ENCODE peak calls at places on chromosomes 3 and 15, in five cellular contexts. One of them, this sample, is unnamed. For H3K9me3, the result is how much of the 10 kb centered on the place peaks cover.

GRCh38 chr15:25849431-25849921 is 13.7 kb downstream of the ATP10A start:
- DNase-seq in HCT116: no peak
- DNase-seq in A549: peak
- DNase-seq in tibial artery: no peak
- DNase-seq in Panc1: no peak
- DNase-seq in this sample: no peak

GRCh38 chr15:97420116-97420515 is 540.4 kb upstream of the ARRDC4 start:
- DNase-seq in HCT116: no peak
- DNase-seq in A549: no peak
- DNase-seq in tibial artery: no peak
- DNase-seq in Panc1: no peak
- DNase-seq in this sample: no peak

GRCh38 chr3:33046521-33046920 is 50.4 kb downstream of the GLB1 start:
- DNase-seq in HCT116: no peak
- DNase-seq in A549: no peak
- DNase-seq in tibial artery: no peak
- DNase-seq in Panc1: no peak
- DNase-seq in this sample: no peak

GRCh38 chr3:57770121-57770828 is 14.2 kb downstream of the SLMAP start:
- DNase-seq in HCT116: no peak
- DNase-seq in A549: no peak
- DNase-seq in tibial artery: no peak
- DNase-seq in Panc1: no peak
- DNase-seq in this sample: no peak

GRCh38 chr3:68467465-68467864 is 464.9 kb downstream of the TAFA4 start:
- DNase-seq in HCT116: no peak
- DNase-seq in A549: no peak
- DNase-seq in tibial artery: no peak
- DNase-seq in Panc1: no peak
- DNase-seq in this sample: no peak

GRCh38 chr3:48690846-48691458 is 5.2 kb upstream of the NCKIPSD start:
- DNase-seq in HCT116: no peak
- DNase-seq in A549: no peak
- DNase-seq in tibial artery: no peak
- DNase-seq in Panc1: no peak
- DNase-seq in this sample: no peak

GRCh38 chr3:159922861-159923312 is 65.7 kb upstream of the IL12A start:
- DNase-seq in HCT116: no peak
- DNase-seq in A549: no peak
- DNase-seq in tibial artery: no peak
- DNase-seq in Panc1: no peak
- DNase-seq in this sample: no peak

GRCh38 chr15:67855842-67856241 is 16.0 kb upstream of the RNU6-1 start:
- DNase-seq in HCT116: no peak
- DNase-seq in A549: no peak
- DNase-seq in tibial artery: no peak
- DNase-seq in Panc1: no peak
- DNase-seq in this sample: no peak

GRCh38 chr3:194132465-194133358 is 3.2 kb upstream of the HES1 start:
- DNase-seq in HCT116: no peak
- DNase-seq in A549: peak
- DNase-seq in tibial artery: no peak
- DNase-seq in Panc1: no peak
- DNase-seq in this sample: no peak

GRCh38 chr3:189606774-189607173 is 24.4 kb upstream of the TP63 start:
- DNase-seq in HCT116: no peak
- DNase-seq in A549: no peak
- DNase-seq in tibial artery: no peak
- DNase-seq in Panc1: no peak
- DNase-seq in this sample: no peak

GRCh38 chr3:64909011-64909410 is 221.2 kb upstream of the ADAMTS9 start:
- DNase-seq in HCT116: no peak
- DNase-seq in A549: no peak
- DNase-seq in tibial artery: no peak
- DNase-seq in Panc1: no peak
- DNase-seq in this sample: no peak

GRCh38 chr3:42273351-42273750 is 7.4 kb upstream of the CCK start:
- DNase-seq in HCT116: no peak
- DNase-seq in A549: no peak
- DNase-seq in tibial artery: no peak
- DNase-seq in Panc1: no peak
- DNase-seq in this sample: no peak

GRCh38 chr3:47143068-47143467 is 20.8 kb downstream of the SETD2 start:
- DNase-seq in HCT116: no peak
- DNase-seq in A549: no peak
- DNase-seq in tibial artery: no peak
- DNase-seq in Panc1: no peak
- DNase-seq in this sample: no peak

GRCh38 chr3:24359645-24360462 is 134.8 kb downstream of the THRB start:
- DNase-seq in HCT116: no peak
- DNase-seq in A549: no peak
- DNase-seq in tibial artery: no peak
- DNase-seq in Panc1: no peak
- DNase-seq in this sample: no peak
- TF ChIP-seq CTCF in HCT116: no peak
- TF ChIP-seq CTCF in A549: peak
- TF ChIP-seq CTCF in tibial artery: peak
- TF ChIP-seq CTCF in Panc1: peak
- TF ChIP-seq CTCF in this sample: peak

DNA sequence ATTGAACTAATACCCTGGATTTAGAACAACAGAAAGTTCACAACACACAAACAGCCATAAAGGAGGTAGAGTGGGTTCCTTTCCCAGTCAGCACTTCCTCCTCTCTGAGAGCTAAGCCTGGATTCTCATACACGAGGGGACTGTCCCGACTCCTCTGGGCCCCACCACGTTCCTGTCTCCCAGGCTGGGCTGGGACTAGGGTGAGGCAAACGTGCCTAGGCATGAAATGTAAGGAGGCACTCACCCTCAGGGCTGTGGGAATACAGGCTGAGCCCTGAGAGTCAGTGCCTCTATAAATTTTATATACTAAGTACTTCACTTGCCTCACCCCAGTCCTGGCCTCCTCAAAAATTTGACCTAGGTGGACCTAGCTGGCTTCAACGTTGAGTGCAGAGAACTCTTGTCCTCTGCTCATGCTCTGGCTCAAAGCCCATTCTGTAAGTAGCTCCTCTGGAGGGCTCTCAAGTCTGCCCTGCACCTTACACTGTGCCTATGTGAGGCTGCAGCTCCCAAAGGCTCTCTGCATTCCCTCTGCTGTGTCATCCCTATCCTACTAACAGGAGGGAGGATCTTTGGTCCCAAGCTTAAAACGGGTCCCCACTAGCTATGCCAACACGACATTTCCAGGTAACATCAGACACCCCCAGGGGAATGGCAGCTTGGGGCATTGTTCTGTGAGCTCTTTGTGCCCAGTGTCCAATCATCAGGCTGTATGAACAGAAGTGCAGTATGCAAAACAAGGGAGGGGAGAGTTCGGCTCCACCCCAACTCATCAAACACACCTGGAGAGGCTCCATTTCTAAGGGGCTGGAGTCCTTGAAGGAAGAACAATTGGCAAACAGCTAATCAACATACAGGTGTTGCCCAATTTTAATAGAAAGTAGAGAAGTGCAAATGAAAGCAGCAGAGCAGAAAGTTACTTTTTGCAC is 233.2 kb downstream of the RPLP1 start:
- DNase-seq in HCT116: no peak
- DNase-seq in A549: no peak
- DNase-seq in tibial artery: no peak
- DNase-seq in Panc1: no peak
- DNase-seq in this sample: no peak
- H3K9me3 ChIP-seq in HCT116: under half
- H3K9me3 ChIP-seq in A549: half or more
- H3K9me3 ChIP-seq in tibial artery: under half
- H3K9me3 ChIP-seq in Panc1: under half
- H3K9me3 ChIP-seq in this sample: under half

GRCh38 chr15:27671794-27672438 is 427.2 kb downstream of the OCA2 start:
- DNase-seq in HCT116: no peak
- DNase-seq in A549: no peak
- DNase-seq in tibial artery: no peak
- DNase-seq in Panc1: no peak
- DNase-seq in this sample: no peak
- TF ChIP-seq CTCF in HCT116: no peak
- TF ChIP-seq CTCF in A549: no peak
- TF ChIP-seq CTCF in tibial artery: no peak
- TF ChIP-seq CTCF in Panc1: no peak
- TF ChIP-seq CTCF in this sample: no peak

GRCh38 chr15:20352241-20353200 is 189.1 kb downstream of the GOLGA6L6 start:
- DNase-seq in HCT116: no peak
- DNase-seq in A549: no peak
- DNase-seq in tibial artery: no peak
- DNase-seq in Panc1: no peak
- DNase-seq in this sample: peak

GRCh38 chr15:20353966-20354883 is 187.4 kb downstream of the GOLGA6L6 start:
- DNase-seq in HCT116: no peak
- DNase-seq in A549: peak
- DNase-seq in tibial artery: no peak
- DNase-seq in Panc1: no peak
- DNase-seq in this sample: peak

GRCh38 chr15:20356444-20357138 is 185.0 kb downstream of the GOLGA6L6 start:
- DNase-seq in HCT116: peak
- DNase-seq in A549: peak
- DNase-seq in tibial artery: peak
- DNase-seq in Panc1: peak
- DNase-seq in this sample: peak

GRCh38 chr15:20357139-20358065 is 184.2 kb downstream of the GOLGA6L6 start:
- DNase-seq in HCT116: no peak
- DNase-seq in A549: peak
- DNase-seq in tibial artery: no peak
- DNase-seq in Panc1: no peak
- DNase-seq in this sample: peak

GRCh38 chr15:20355256-20355868 is 186.2 kb downstream of the GOLGA6L6 start:
- DNase-seq in HCT116: no peak
- DNase-seq in A549: no peak
- DNase-seq in tibial artery: no peak
- DNase-seq in Panc1: no peak
- DNase-seq in this sample: peak
- H3K9me3 ChIP-seq in HCT116: half or more
- H3K9me3 ChIP-seq in A549: under half
- H3K9me3 ChIP-seq in tibial artery: under half
- H3K9me3 ChIP-seq in Panc1: under half
- H3K9me3 ChIP-seq in this sample: under half

DNA sequence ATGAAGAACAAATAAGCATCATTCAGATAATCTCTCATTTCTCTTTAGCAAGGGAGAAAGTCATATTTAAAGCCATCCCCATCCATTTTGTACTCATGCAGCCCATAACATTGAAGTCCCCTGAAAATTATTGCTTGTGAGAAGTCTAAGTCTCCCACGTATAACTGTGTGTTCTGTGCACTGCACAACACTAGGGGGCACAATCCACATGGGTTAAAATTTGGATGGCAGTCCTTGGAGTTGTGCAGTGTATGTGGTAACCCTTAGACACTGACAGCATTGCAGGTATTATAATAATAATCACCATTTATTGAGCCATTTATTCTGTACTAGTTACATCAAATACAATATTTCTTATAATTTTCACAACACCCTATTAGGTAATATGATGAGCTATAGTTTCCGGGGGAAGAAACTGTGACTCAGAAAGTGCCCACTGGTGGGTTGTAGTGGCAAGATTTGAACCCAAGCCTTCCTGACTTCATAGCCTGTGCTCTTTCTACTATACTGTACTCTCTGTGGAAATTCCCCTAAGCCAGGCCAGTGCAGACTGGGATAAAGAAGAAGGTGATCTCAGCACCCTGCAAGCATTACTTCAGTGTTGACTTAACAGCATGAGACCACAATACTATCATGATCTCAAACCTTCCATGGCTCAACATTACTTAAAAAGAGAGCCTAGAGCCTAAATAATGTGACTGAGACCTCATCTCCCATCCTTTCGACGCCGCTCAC is 15.7 kb downstream of the KCNAB1 start:
- DNase-seq in HCT116: no peak
- DNase-seq in A549: peak
- DNase-seq in tibial artery: no peak
- DNase-seq in Panc1: no peak
- DNase-seq in this sample: no peak
- TF ChIP-seq CTCF in HCT116: peak
- TF ChIP-seq CTCF in A549: peak
- TF ChIP-seq CTCF in tibial artery: no peak
- TF ChIP-seq CTCF in Panc1: peak
- TF ChIP-seq CTCF in this sample: peak

DNA sequence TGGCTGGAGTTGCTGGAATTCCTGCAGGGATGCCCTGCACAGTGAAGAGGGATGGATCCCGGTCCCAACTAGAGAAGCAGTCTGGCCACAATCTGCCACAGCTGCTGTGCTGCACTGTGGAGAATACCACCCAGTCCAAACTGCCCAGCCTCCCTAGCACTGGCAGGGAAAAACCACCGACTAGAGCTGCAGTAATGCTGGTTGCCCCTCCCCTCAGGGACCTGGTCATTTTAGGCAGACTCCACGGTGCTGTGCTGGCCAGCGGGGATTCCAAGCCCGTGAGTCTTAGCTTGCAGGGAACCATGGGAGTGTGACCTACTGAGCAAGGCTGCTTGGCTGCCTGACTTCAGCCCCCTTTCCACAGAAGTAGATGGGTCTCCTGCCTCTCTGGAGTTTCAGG is 478.0 kb upstream of the ATP11B start:
- DNase-seq in HCT116: no peak
- DNase-seq in A549: no peak
- DNase-seq in tibial artery: no peak
- DNase-seq in Panc1: no peak
- DNase-seq in this sample: no peak
- H3K9me3 ChIP-seq in HCT116: under half
- H3K9me3 ChIP-seq in A549: under half
- H3K9me3 ChIP-seq in tibial artery: under half
- H3K9me3 ChIP-seq in Panc1: under half
- H3K9me3 ChIP-seq in this sample: under half

This sample was measured in RWPE2.